ENCODE peak calls at places on chromosomes 12 and 14, in eight cellular contexts. Z is HCT116, O is heart left ventricle, K is IMR-90, L is body of pancreas, P is breast epithelium, E is Peyer's patch, G is uterus. U is an unnamed sample.

GRCh38 chr12:53208877-53209463 is 1.9 kb upstream of the ITGB7 start:
- DNase-seq in Z (no peak), O (no peak), K (no peak), L (no peak), P (no peak), E (peak; percentile 72), G (no peak), U (no peak)

GRCh38 chr12:112018571-112019237 is 5.5 kb downstream of the ERP29 start:
- DNase-seq in Z (no peak), O (no peak), K (peak; percentile 92), L (no peak), P (no peak), E (no peak), G (no peak), U (no peak)

GRCh38 chr12:76898472-76898871 is 19.7 kb upstream of the CSRP2 start:
- DNase-seq in Z (no peak), O (no peak), K (no peak), L (no peak), P (no peak), E (no peak), G (no peak), U (no peak)

GRCh38 chr14:57199911-57200310 is 68.8 kb downstream of the EXOC5 start:
- DNase-seq in Z (no peak), O (no peak), K (peak; percentile 79), L (no peak), P (no peak), E (no peak), G (no peak), U (no peak)

GRCh38 chr12:82486524-82487235 is 128.4 kb downstream of the METTL25 start:
- DNase-seq in Z (peak; percentile 0), O (no peak), K (peak; percentile 28), L (no peak), P (no peak), E (no peak), G (no peak), U (no peak)

GRCh38 chr14:95382747-95383146 is 63.0 kb upstream of the CLMN start:
- DNase-seq in Z (no peak), O (no peak), K (no peak), L (no peak), P (no peak), E (no peak), G (no peak), U (no peak)

GRCh38 chr12:131903270-131904255 is 9.1 kb downstream of the ULK1 start:
- DNase-seq in Z (no peak), O (no peak), K (no peak), L (no peak), P (no peak), E (no peak), G (no peak), U (peak; percentile 60)

GRCh38 chr12:113039911-113040425 is 16.6 kb upstream of the DTX1 start:
- DNase-seq in Z (no peak), O (no peak), K (no peak), L (no peak), P (no peak), E (no peak), G (no peak), U (no peak)

GRCh38 chr12:113056631-113057488 is at the start of gene DTX1:
- DNase-seq in Z (no peak), O (peak; percentile 59), K (no peak), L (peak; percentile 34), P (no peak), E (peak; percentile 53), G (no peak), U (no peak)

GRCh38 chr12:124564232-124564958 is 3.0 kb downstream of the NCOR2 start:
- DNase-seq in Z (no peak), O (no peak), K (no peak), L (no peak), P (no peak), E (no peak), G (no peak), U (no peak)

GRCh38 chr14:102279688-102280348 is 25.1 kb downstream of the MOK start:
- DNase-seq in Z (peak; percentile 84), O (no peak), K (peak; percentile 100), L (no peak), P (no peak), E (no peak), G (no peak), U (no peak)

GRCh38 chr12:132018193-132018916 is 68.6 kb downstream of the EP400 start:
- DNase-seq in Z (no peak), O (no peak), K (peak; percentile 24), L (no peak), P (no peak), E (no peak), G (no peak), U (no peak)

GRCh38 chr14:50045039-50045711 is 71.2 kb downstream of the VCPKMT start:
- DNase-seq in Z (no peak), O (peak; percentile 88), K (peak; percentile 88), L (peak; percentile 66), P (peak; percentile 84), E (peak; percentile 93), G (peak; percentile 88), U (peak; percentile 91)

GRCh38 chr12:122187466-122187865 is 4.5 kb downstream of the LRRC43 start:
- DNase-seq in Z (no peak), O (no peak), K (no peak), L (no peak), P (no peak), E (no peak), G (no peak), U (no peak)

GRCh38 chr12:119931402-119931801 is 54.3 kb upstream of the CIT start:
- DNase-seq in Z (no peak), O (no peak), K (no peak), L (no peak), P (no peak), E (no peak), G (no peak), U (no peak)

GRCh38 chr14:102211240-102211639 is 71.5 kb downstream of the WDR20 start:
- DNase-seq in Z (no peak), O (no peak), K (no peak), L (no peak), P (no peak), E (no peak), G (no peak), U (peak; percentile 62)

GRCh38 chr12:131287015-131287937 is 333.6 kb downstream of the ADGRD1 start:
- DNase-seq in Z (no peak), O (no peak), K (no peak), L (no peak), P (no peak), E (no peak), G (peak; percentile 4), U (no peak)

GRCh38 chr14:53956427-53957201 is at the start of gene BMP4:
- DNase-seq in Z (peak; percentile 82), O (peak; percentile 88), K (peak; percentile 30), L (peak; percentile 33), P (peak; percentile 79), E (peak; percentile 39), G (peak; percentile 83), U (peak; percentile 95)

GRCh38 chr12:85363382-85364190 is 83.6 kb downstream of the ALX1 start:
- DNase-seq in Z (no peak), O (no peak), K (no peak), L (no peak), P (no peak), E (no peak), G (no peak), U (no peak)

DNA sequence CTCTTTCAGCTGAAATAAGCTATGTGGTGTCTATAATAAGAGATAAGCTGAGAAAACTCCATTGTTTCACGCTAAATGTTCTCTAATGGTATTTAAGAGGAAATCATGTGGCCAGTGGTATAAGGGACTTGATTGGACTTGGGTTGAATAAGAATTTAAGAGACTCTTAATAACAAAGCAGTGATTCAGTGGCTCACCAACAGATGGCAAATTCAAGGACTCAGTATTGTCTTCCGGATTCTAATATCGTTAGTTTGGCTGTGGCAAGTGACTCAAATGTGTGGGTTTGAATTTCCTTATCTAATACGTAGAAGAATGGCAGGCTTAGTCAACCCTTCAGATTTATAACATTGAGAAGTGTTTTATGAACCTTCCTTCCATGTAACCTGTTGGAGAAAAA is 49.1 kb upstream of the KCNH3 start:
- DNase-seq in Z (peak; percentile 70), O (no peak), K (peak; percentile 92), L (no peak), P (no peak), E (no peak), G (no peak), U (no peak)
- H3K27ac ChIP-seq in Z (peak overlapping the region; percentile 87), O (no peak overlapping the region), K (no peak overlapping the region), L (no peak overlapping the region), P (no peak overlapping the region), E (no peak overlapping the region), G (no peak overlapping the region), U (no peak overlapping the region)

DNA sequence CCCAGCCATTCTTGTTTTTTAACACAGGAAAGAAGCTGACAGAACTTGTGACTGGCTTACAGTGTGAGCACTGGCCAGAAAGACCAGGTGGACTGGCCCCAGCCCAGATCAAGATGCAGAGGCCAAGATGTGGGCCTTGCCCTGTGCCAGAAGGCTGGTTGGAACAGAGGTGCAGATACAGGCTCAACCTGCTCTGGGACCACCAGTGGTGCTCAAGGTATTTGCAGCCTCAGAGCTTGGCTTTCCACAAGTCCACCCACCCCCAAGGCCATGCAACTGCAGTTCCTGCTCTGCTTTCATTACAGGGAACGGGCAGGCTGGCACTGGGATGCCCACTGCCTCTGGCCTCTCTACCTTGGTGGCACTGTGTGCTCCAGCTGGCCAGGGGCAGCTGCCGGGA is 23.3 kb downstream of the ZFC3H1 start:
- DNase-seq in Z (no peak), O (no peak), K (no peak), L (no peak), P (no peak), E (no peak), G (no peak), U (no peak)
- TF ChIP-seq POLR2A in Z (no peak), O (no peak), K (no peak), L (no peak), P (no peak), E (no peak), G (no peak), U (no peak)

GRCh38 chr14:20400589-20400964 is 12.7 kb downstream of the TEP1 start:
- DNase-seq in Z (no peak), O (no peak), K (no peak), L (no peak), P (no peak), E (no peak), G (no peak), U (no peak)

GRCh38 chr14:20403521-20403920 is 9.8 kb downstream of the TEP1 start:
- DNase-seq in Z (no peak), O (no peak), K (no peak), L (no peak), P (no peak), E (no peak), G (no peak), U (no peak)

GRCh38 chr14:20400965-20401593 is 12.2 kb downstream of the TEP1 start:
- DNase-seq in Z (peak; percentile 74), O (no peak), K (peak; percentile 24), L (no peak), P (no peak), E (no peak), G (no peak), U (no peak)
- H3K4me1 ChIP-seq in Z (peaks cover 36% of the 10 kb centered on the region), O (no peaks in the 10 kb centered on the region), K (no peaks in the 10 kb centered on the region), L (no peaks in the 10 kb centered on the region), P (no peaks in the 10 kb centered on the region), E (no peaks in the 10 kb centered on the region), G (no peaks in the 10 kb centered on the region), U (no peaks in the 10 kb centered on the region)

DNA sequence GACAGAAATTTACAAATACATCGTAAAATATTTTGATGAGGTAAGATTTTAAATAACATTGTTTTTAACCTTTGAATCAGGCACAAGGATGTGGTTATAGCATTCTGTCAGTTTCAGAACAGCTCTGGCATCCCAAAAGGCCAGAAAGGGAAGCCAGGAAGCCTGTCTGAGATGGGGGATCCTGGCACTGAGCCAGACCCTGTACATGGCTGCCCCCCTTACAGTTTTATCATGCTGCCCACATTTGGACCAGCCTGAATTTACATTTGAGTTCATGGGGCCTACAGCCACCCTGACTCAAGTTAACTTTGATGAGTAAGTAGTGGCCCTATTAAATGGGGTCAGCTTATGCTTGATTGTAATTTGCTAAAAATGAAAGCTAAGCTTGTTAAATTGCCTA is 155.6 kb downstream of the PLXNC1 start:
- DNase-seq in Z (no peak), O (no peak), K (no peak), L (no peak), P (no peak), E (no peak), G (no peak), U (no peak)
- H3K27ac ChIP-seq in Z (no peak overlapping the region), O (no peak overlapping the region), K (no peak overlapping the region), L (no peak overlapping the region), P (no peak overlapping the region), E (no peak overlapping the region), G (no peak overlapping the region), U (no peak overlapping the region)